ENCODE peak calls at places on chromosomes 11 and 22, in six cellular contexts. One of them, this sample, is unnamed.

GRCh38 chr11:119713361-119714040 is 15.5 kb downstream of the NECTIN1 start:
- DNase-seq in A549: no peak
- DNase-seq in upper lobe of right lung: no peak
- DNase-seq in RWPE1: no peak
- DNase-seq in type B pancreatic cell: no peak
- DNase-seq in AG09309: no peak
- DNase-seq in this sample: no peak

GRCh38 chr11:64088159-64089026 is 52.7 kb downstream of the FLRT1 start:
- DNase-seq in upper lobe of right lung: no peak
- DNase-seq in A549: peak; percentile 51
- DNase-seq in RWPE1: no peak
- DNase-seq in AG09309: no peak
- DNase-seq in type B pancreatic cell: no peak
- DNase-seq in this sample: no peak

GRCh38 chr22:35411112-35411511 is 11.2 kb downstream of the MCM5 start:
- DNase-seq in RWPE1: no peak
- DNase-seq in upper lobe of right lung: no peak
- DNase-seq in A549: no peak
- DNase-seq in type B pancreatic cell: no peak
- DNase-seq in AG09309: no peak
- DNase-seq in this sample: no peak

GRCh38 chr22:35648066-35649025 is at the start of gene APOL6:
- DNase-seq in AG09309: no peak
- DNase-seq in RWPE1: peak; percentile 48
- DNase-seq in type B pancreatic cell: peak; percentile 44
- DNase-seq in A549: peak; percentile 23
- DNase-seq in upper lobe of right lung: no peak
- DNase-seq in this sample: no peak

GRCh38 chr11:15197696-15198095 is 83.0 kb downstream of the INSC start:
- DNase-seq in type B pancreatic cell: no peak
- DNase-seq in A549: no peak
- DNase-seq in AG09309: no peak
- DNase-seq in RWPE1: no peak
- DNase-seq in upper lobe of right lung: no peak
- DNase-seq in this sample: no peak

GRCh38 chr22:19377565-19378361 is 53.8 kb downstream of the HIRA start:
- DNase-seq in upper lobe of right lung: no peak
- DNase-seq in AG09309: no peak
- DNase-seq in RWPE1: no peak
- DNase-seq in type B pancreatic cell: peak; percentile 60
- DNase-seq in A549: no peak
- DNase-seq in this sample: no peak

GRCh38 chr22:39089928-39090327 is 7.1 kb upstream of the APOBEC3H start:
- DNase-seq in type B pancreatic cell: no peak
- DNase-seq in A549: no peak
- DNase-seq in upper lobe of right lung: no peak
- DNase-seq in AG09309: no peak
- DNase-seq in RWPE1: no peak
- DNase-seq in this sample: no peak

GRCh38 chr11:68689737-68690625 is 5.6 kb downstream of the GAL start:
- DNase-seq in type B pancreatic cell: no peak
- DNase-seq in A549: no peak
- DNase-seq in AG09309: no peak
- DNase-seq in RWPE1: no peak
- DNase-seq in upper lobe of right lung: peak; percentile 32
- DNase-seq in this sample: no peak

GRCh38 chr11:2089536-2090165 is 49.5 kb downstream of the IGF2 start:
- DNase-seq in RWPE1: peak; percentile 67
- DNase-seq in upper lobe of right lung: peak; percentile 26
- DNase-seq in type B pancreatic cell: no peak
- DNase-seq in A549: peak; percentile 76
- DNase-seq in AG09309: no peak
- DNase-seq in this sample: no peak

GRCh38 chr11:75654314-75654713 is 14.5 kb downstream of the MAP6 start:
- DNase-seq in AG09309: peak; percentile 21
- DNase-seq in RWPE1: peak; percentile 73
- DNase-seq in type B pancreatic cell: no peak
- DNase-seq in upper lobe of right lung: no peak
- DNase-seq in A549: no peak
- DNase-seq in this sample: no peak
- TF ChIP-seq CTCF in AG09309: no peak
- TF ChIP-seq CTCF in RWPE1: no peak
- TF ChIP-seq CTCF in type B pancreatic cell: no peak
- TF ChIP-seq CTCF in upper lobe of right lung: no peak
- TF ChIP-seq CTCF in A549: no peak
- TF ChIP-seq CTCF in this sample: no peak

GRCh38 chr11:124762624-124763155 is 600 bp upstream of the ESAM start:
- DNase-seq in RWPE1: no peak
- DNase-seq in A549: peak; percentile 14
- DNase-seq in AG09309: no peak
- DNase-seq in type B pancreatic cell: no peak
- DNase-seq in upper lobe of right lung: peak; percentile 77
- DNase-seq in this sample: no peak

GRCh38 chr11:124762077-124762623 is at the start of gene ESAM:
- DNase-seq in A549: peak; percentile 17
- DNase-seq in RWPE1: no peak
- DNase-seq in AG09309: no peak
- DNase-seq in type B pancreatic cell: no peak
- DNase-seq in upper lobe of right lung: peak; percentile 90
- DNase-seq in this sample: no peak

GRCh38 chr11:124760205-124760652 is 1.9 kb downstream of the ESAM start:
- DNase-seq in AG09309: no peak
- DNase-seq in upper lobe of right lung: peak; percentile 75
- DNase-seq in type B pancreatic cell: no peak
- DNase-seq in A549: no peak
- DNase-seq in RWPE1: no peak
- DNase-seq in this sample: no peak

GRCh38 chr11:124760806-124761205 is 1.3 kb downstream of the ESAM start:
- DNase-seq in A549: no peak
- DNase-seq in upper lobe of right lung: no peak
- DNase-seq in type B pancreatic cell: no peak
- DNase-seq in AG09309: no peak
- DNase-seq in RWPE1: no peak
- DNase-seq in this sample: no peak

DNA sequence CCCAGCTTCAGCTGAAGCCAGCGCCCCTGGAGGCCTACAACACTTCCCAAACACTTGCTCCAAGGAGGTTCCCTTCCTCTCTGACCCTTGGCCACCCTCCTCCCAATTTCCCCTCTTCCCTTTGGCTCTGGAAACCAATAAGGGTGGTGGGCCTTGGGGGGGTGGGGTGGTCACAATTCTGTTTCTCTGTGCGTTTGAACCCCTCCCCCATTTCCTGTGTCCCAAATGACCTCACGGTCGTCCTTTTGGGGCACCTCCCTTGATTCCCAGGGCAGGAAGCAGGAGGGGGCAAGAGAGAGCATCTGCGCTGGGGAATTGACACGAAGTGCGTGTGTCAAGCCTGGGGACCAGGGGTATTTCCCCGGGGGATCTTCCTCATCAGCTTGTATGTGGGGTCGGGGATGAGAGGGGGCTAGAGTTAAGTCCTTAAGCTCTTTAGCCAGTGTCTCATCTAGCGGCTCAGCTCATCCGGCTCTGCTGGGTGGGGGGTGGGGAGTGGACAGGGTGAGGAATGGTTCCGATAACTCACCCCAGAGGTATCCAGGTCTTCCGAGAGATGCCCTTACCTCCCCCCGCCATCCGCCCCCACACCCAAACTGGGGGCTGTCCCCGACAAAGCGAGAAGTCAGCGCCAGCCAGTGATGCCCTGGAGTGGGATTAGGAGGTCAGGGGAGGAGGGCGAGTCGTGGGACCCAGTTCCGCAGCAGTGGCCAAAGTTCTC is 629 bp downstream of the ESAM start:
- DNase-seq in AG09309: no peak
- DNase-seq in type B pancreatic cell: no peak
- DNase-seq in upper lobe of right lung: peak; percentile 66
- DNase-seq in RWPE1: no peak
- DNase-seq in A549: no peak
- DNase-seq in this sample: no peak
- TF ChIP-seq CTCF in AG09309: no peak
- TF ChIP-seq CTCF in type B pancreatic cell: no peak
- TF ChIP-seq CTCF in upper lobe of right lung: no peak
- TF ChIP-seq CTCF in RWPE1: no peak
- TF ChIP-seq CTCF in A549: no peak
- TF ChIP-seq CTCF in this sample: no peak

DNA sequence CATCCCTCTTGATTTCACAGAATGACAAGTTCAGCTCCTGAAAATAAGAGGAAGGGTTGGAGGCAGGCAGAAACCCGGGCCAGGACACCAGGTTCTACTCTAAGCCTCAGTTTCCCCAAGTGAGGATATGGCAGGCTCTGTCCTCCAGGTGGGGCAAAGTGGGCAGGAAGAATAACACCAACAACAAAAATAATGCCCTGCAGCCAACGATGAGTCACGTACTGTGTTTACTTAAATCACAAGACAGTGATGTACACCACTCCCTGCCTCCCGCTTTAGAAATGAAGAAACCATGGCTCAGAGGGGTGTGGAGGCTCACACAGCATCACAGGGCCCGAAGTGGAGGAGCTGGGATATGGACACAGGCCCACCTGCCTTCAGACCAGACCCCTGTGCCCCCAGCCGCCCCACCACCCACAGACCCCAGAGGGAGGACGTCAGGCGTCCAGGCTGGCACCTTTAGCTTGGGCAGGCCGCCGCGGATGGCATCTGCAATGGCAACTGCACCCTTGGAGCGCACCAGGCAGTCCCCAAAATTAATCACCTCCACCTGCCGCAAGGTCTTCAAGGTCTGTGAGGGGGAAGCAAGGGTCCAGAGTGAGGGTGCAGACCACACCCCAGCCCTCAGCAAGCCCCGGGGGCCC is 15.6 kb upstream of the CHADL start:
- DNase-seq in type B pancreatic cell: no peak
- DNase-seq in upper lobe of right lung: no peak
- DNase-seq in RWPE1: peak; percentile 57
- DNase-seq in A549: peak; percentile 66
- DNase-seq in AG09309: peak; percentile 17
- DNase-seq in this sample: peak; percentile 47
- TF ChIP-seq CTCF in type B pancreatic cell: no peak
- TF ChIP-seq CTCF in upper lobe of right lung: no peak
- TF ChIP-seq CTCF in RWPE1: no peak
- TF ChIP-seq CTCF in A549: no peak
- TF ChIP-seq CTCF in AG09309: peak; percentile 27
- TF ChIP-seq CTCF in this sample: peak; percentile 25

DNA sequence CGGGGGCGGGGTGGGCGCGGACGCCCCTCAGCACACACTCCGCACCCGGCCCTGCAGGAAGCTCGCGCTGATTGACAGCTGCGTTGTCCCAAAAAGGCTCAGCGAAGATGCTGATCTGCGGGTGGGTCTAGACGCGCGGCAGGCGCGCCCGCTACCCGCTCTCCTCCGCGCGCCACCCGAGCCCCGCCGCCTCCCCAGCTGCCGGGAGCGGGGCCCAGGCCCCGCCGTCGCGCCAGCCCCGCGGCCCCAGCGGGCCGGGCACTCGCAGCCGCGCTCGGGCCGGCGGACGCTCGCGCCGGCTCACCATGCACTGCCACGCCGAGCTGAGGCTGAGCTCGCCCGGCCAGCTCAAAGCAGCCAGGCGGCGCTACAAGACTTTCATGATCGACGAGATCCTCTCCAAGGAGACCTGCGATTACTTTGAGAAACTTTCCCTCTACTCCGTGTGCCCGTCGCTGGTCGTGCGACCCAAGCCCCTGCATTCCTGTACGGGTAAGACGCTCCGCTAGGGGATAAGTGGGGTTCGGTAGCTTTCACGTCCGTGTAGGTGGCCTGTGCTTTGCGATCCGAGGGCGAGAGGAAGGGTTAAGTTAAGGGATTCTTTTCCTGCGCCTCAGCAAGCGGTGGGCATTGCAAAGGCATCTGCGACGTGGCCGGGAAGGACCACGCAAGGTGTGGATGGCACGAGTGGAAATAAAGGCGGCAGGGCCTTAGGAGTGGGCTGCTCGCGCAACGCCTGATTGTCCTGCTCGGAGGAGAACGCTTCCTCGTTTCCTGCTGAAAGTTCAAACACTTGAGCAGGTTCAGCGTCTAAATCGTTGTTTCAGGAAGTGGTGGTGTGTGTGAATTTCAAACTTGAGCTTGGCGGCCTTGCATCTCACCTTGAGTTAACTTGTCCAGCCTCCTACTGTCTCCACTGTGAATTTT is at the start of gene BARX2:
- DNase-seq in RWPE1: peak; percentile 51
- DNase-seq in upper lobe of right lung: peak; percentile 82
- DNase-seq in A549: peak; percentile 59
- DNase-seq in AG09309: peak; percentile 14
- DNase-seq in type B pancreatic cell: peak; percentile 72
- DNase-seq in this sample: no peak
- TF ChIP-seq CTCF in RWPE1: peak; percentile 77
- TF ChIP-seq CTCF in upper lobe of right lung: no peak
- TF ChIP-seq CTCF in A549: peak; percentile 57
- TF ChIP-seq CTCF in AG09309: peak; percentile 49
- TF ChIP-seq CTCF in type B pancreatic cell: peak; percentile 69
- TF ChIP-seq CTCF in this sample: peak; percentile 47

This sample was measured in AG09319.